ENCODE peak calls at places on chromosomes 6 and 20, in four cellular contexts. G is K562, B is H1, C is GM12878. H is an unnamed sample.
A peak's percentile ranks its signal among the peaks of the same experiment; 100 is the strongest.

GRCh38 chr20:4780245-4780644 is 58.5 kb downstream of the PRND start:
- DNase-seq in B (no peak), G (no peak), C (no peak), H (no peak)

GRCh38 chr6:91018586-91018985 is 431.7 kb upstream of the MAP3K7 start:
- DNase-seq in B (no peak), C (no peak), G (no peak), H (no peak)

GRCh38 chr6:55445648-55446204 is 118.5 kb downstream of the GFRAL start:
- DNase-seq in C (peak; percentile 4), G (peak; percentile 12), B (no peak), H (peak; percentile 12)

GRCh38 chr20:16236589-16237241 is 336.5 kb downstream of the KIF16B start:
- DNase-seq in C (no peak), B (no peak), G (no peak), H (no peak)

GRCh38 chr6:89347825-89348224 is 4.7 kb downstream of the UBE2J1 start:
- DNase-seq in B (no peak), G (no peak), C (no peak), H (no peak)

GRCh38 chr20:61812771-61813485 is 252.8 kb downstream of the TAF4 start:
- DNase-seq in G (no peak), B (no peak), C (no peak), H (no peak)

GRCh38 chr6:15957655-15958169 is 171.2 kb upstream of the MYLIP start:
- DNase-seq in G (no peak), C (no peak), B (no peak), H (no peak)

GRCh38 chr20:33871362-33871761 is 60.2 kb downstream of the CHMP4B start:
- DNase-seq in C (no peak), B (no peak), G (no peak), H (no peak)

GRCh38 chr6:151916075-151916474 is 108.6 kb downstream of the ESR1 start:
- DNase-seq in G (no peak), B (no peak), C (no peak), H (no peak)

GRCh38 chr6:27138837-27139752 is 108.4 kb upstream of the PRSS16 start:
- DNase-seq in B (peak; percentile 91), G (peak; percentile 95), C (peak; percentile 95), H (no peak)

GRCh38 chr20:38674178-38675133 is 49.8 kb upstream of the SLC32A1 start:
- DNase-seq in C (no peak), B (peak; percentile 71), G (peak; percentile 88), H (no peak)

GRCh38 chr6:112007254-112007653 is 46.6 kb upstream of the CCN6 start:
- DNase-seq in G (no peak), B (no peak), C (no peak), H (no peak)

GRCh38 chr6:52509281-52510212 is 67.3 kb downstream of the TRAM2 start:
- DNase-seq in B (no peak), C (no peak), G (no peak), H (no peak)

GRCh38 chr6:136465766-136466303 is 84.4 kb downstream of the MAP7 start:
- DNase-seq in B (no peak), G (no peak), C (no peak), H (no peak)

GRCh38 chr6:52336919-52337561 is 24.9 kb upstream of the PAQR8 start:
- DNase-seq in G (no peak), C (no peak), B (no peak), H (no peak)

GRCh38 chr6:109326346-109326745 is 55.9 kb downstream of the CD164 start:
- DNase-seq in C (no peak), B (no peak), G (no peak), H (no peak)

GRCh38 chr6:149395185-149395584 is 4.9 kb upstream of the SUMO4 start:
- DNase-seq in C (no peak), B (no peak), G (no peak), H (no peak)

GRCh38 chr6:158803733-158804143 is 15.4 kb downstream of the EZR start:
- DNase-seq in G (no peak), B (no peak), C (no peak), H (no peak)

GRCh38 chr6:52868240-52868639 is 27.6 kb upstream of the GSTA5 start:
- DNase-seq in B (no peak), G (no peak), C (no peak), H (no peak)

GRCh38 chr6:41344865-41345264 is 9.5 kb downstream of the NCR2 start:
- DNase-seq in B (no peak), C (no peak), G (no peak), H (no peak)

GRCh38 chr6:158496700-158497099 is 63.2 kb upstream of the TMEM181 start:
- DNase-seq in G (no peak), C (no peak), B (no peak), H (no peak)

GRCh38 chr6:43391448-43392031 is 22.1 kb upstream of the ZNF318 start:
- DNase-seq in B (no peak), G (peak; percentile 69), C (no peak), H (no peak)

GRCh38 chr6:38188677-38189335 is 369.3 kb downstream of the ZFAND3 start:
- DNase-seq in B (no peak), G (no peak), C (no peak), H (no peak)

GRCh38 chr20:24448170-24448569 is 21.3 kb upstream of the SYNDIG1 start:
- DNase-seq in C (no peak), B (no peak), G (no peak), H (no peak)

GRCh38 chr6:145415616-145416015 is 319.7 kb downstream of the EPM2A start:
- DNase-seq in C (no peak), B (no peak), G (no peak), H (no peak)

GRCh38 chr6:25413506-25413905 is 134.3 kb downstream of the CARMIL1 start:
- DNase-seq in G (no peak), B (no peak), C (no peak), H (no peak)

GRCh38 chr6:128725271-128726233 is 157.4 kb upstream of the LAMA2 start:
- DNase-seq in B (no peak), C (no peak), G (peak; percentile 24), H (peak; percentile 39)

GRCh38 chr6:157813191-157813590 is 9.9 kb upstream of the SNX9 start:
- DNase-seq in G (peak; percentile 69), B (no peak), C (no peak), H (no peak)

GRCh38 chr6:17115251-17116089 is 13.6 kb downstream of the STMND1 start:
- DNase-seq in B (no peak), G (no peak), C (no peak), H (peak; percentile 47)

GRCh38 chr6:64280569-64280968 is 645.0 kb downstream of the PHF3 start:
- DNase-seq in B (no peak), G (no peak), C (no peak), H (peak; percentile 21)
- TF ChIP-seq BRCA1 in B (no peak), G (no peak), C (no peak), H (no peak)

GRCh38 chr6:31575335-31575901 is at the start of gene TNF:
- DNase-seq in C (peak; percentile 91), G (no peak), B (no peak), H (no peak)
- TF ChIP-seq BRCA1 in C (no peak), G (no peak), B (no peak), H (no peak)

DNA sequence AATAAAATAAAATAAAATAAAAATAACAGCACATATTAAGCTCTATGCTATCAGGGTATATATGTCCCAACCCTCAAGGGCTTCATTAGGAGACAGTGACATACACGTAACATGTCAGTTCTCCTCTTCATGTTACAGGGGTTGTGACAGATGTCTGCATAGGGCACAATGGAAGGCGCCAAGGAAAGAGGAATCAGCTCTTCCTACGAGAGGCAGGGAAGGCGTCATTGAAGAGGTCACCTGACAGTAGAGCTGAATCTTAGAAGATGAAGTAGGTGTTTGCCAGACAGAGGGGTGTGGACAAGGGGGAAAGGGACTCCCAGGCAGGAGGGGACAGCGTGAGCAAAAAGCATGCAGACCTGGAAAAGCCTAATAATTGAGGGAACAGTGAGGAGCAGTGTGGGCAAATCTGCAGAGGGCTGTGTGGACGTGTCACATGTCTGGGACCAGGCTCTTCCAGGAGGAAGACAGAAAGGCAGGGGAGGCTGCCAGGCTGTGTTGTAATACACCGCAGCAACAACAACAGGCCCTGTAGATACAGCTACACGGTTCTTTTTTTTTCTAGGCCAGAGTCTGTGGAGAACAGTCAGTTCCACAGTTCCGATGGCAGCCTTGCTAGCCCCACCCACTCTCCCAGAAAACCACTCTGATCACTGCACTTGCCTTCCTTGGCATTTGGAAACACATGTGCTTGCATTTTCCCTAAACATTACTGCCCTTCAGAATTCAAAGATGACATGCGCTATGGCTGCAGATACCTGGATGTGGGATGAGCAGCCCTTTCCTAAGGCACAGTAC is 2.5 kb upstream of the FKBP5 start:
- DNase-seq in C (no peak), G (no peak), B (no peak), H (no peak)
- TF ChIP-seq BRCA1 in C (no peak), G (no peak), B (no peak), H (no peak)

DNA sequence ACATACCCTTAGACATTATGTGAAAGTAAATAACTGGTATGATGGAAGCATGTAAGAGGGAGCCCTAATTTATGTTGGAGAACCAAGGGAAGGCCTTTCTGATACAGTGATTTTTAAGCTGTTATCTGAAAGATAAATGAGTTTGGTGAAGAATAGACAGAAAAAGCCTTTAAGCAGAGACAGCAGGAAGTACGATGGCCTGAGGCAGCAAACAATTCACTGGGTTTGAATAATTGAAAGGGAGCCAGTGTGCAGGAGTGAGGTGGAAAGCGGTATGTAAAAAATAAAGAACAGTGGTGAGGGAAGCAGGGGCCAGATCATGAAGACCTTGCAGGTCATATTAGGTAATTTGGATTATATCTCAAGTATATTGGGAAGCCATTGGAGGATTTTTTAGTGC is 4.1 kb upstream of the RAB23 start:
- DNase-seq in G (no peak), B (no peak), C (no peak), H (no peak)
- TF ChIP-seq BRCA1 in G (no peak), B (no peak), C (no peak), H (no peak)

GRCh38 chr6:31400467-31401289 is 2.7 kb upstream of the MICA start:
- DNase-seq in B (no peak), C (no peak), G (peak; percentile 88), H (peak; percentile 65)

GRCh38 chr6:31401403-31401802 is 2.0 kb upstream of the MICA start:
- DNase-seq in C (no peak), G (peak; percentile 68), B (no peak), H (peak; percentile 69)

GRCh38 chr6:31403283-31403989 is at the start of gene MICA:
- DNase-seq in B (peak; percentile 74), C (no peak), G (peak; percentile 96), H (peak; percentile 91)

GRCh38 chr6:31399589-31400466 is 3.6 kb upstream of the MICA start:
- DNase-seq in B (no peak), C (no peak), G (peak; percentile 94), H (peak; percentile 84)

GRCh38 chr6:31402324-31403282 is 792 bp upstream of the MICA start:
- DNase-seq in B (no peak), G (peak; percentile 52), C (no peak), H (no peak)
- TF ChIP-seq BRCA1 in B (no peak), G (no peak), C (no peak), H (no peak)

GRCh38 chr20:58618694-58619540 is 32.2 kb upstream of the STX16 start:
- DNase-seq in C (no peak), B (no peak), G (no peak), H (no peak)
- TF ChIP-seq BRCA1 in C (no peak), B (no peak), G (no peak), H (no peak)

H was measured in HepG2.